ENCODE peak calls at places on chromosomes 6 and 20, in nine cellular contexts. A is NB4, C is AG10803, X is tibial artery, W is GM06990, K is uterus, I is K562, N is psoas muscle, Z is GM13976. U is an unnamed sample.

GRCh38 chr6:105226598-105227291 is 46.9 kb upstream of the POPDC3 start:
- DNase-seq in A (no peak), C (peak; percentile 26), X (no peak), W (no peak), K (no peak), I (no peak), N (no peak), Z (no peak), U (no peak)

GRCh38 chr6:128597004-128597403 is 76.6 kb upstream of the PTPRK start:
- DNase-seq in A (no peak), C (no peak), X (no peak), W (no peak), K (no peak), I (no peak), N (no peak), Z (no peak), U (no peak)

GRCh38 chr6:93784794-93785757 is 365.7 kb upstream of the EPHA7 start:
- DNase-seq in A (no peak), C (peak; percentile 7), X (no peak), W (no peak), K (peak; percentile 16), I (no peak), N (no peak), Z (no peak), U (no peak)

GRCh38 chr6:10951675-10952282 is 64.9 kb downstream of the SYCP2L start:
- DNase-seq in A (peak; percentile 43), C (peak; percentile 62), X (no peak), W (no peak), K (no peak), I (peak; percentile 24), N (no peak), Z (peak; percentile 35), U (peak; percentile 37)

GRCh38 chr20:36971103-36971502 is 19.6 kb upstream of the SAMHD1 start:
- DNase-seq in A (no peak), C (no peak), X (no peak), W (no peak), K (no peak), I (no peak), N (no peak), Z (no peak), U (no peak)

GRCh38 chr6:147624946-147625515 is 116.5 kb downstream of the SAMD5 start:
- DNase-seq in A (no peak), C (no peak), X (no peak), W (no peak), K (no peak), I (no peak), N (no peak), Z (no peak), U (no peak)

GRCh38 chr20:20492521-20493334 is 124.8 kb downstream of the INSM1 start:
- DNase-seq in A (no peak), C (no peak), X (no peak), W (no peak), K (no peak), I (no peak), N (no peak), Z (no peak), U (no peak)

GRCh38 chr6:165854863-165855593 is 192.0 kb upstream of the PDE10A start:
- DNase-seq in A (no peak), C (no peak), X (no peak), W (peak; percentile 23), K (no peak), I (no peak), N (no peak), Z (no peak), U (no peak)

GRCh38 chr20:31866221-31866620 is 4.1 kb downstream of the DUSP15 start:
- DNase-seq in A (no peak), C (no peak), X (no peak), W (no peak), K (no peak), I (no peak), N (no peak), Z (no peak), U (no peak)

GRCh38 chr6:45710304-45710821 is 305.3 kb downstream of the CLIC5 start:
- DNase-seq in A (peak; percentile 83), C (peak; percentile 16), X (no peak), W (peak; percentile 62), K (no peak), I (no peak), N (no peak), Z (peak; percentile 59), U (peak; percentile 61)

GRCh38 chr6:42372699-42373098 is 79.0 kb downstream of the TRERF1 start:
- DNase-seq in A (peak; percentile 42), C (no peak), X (no peak), W (no peak), K (no peak), I (no peak), N (no peak), Z (no peak), U (no peak)

GRCh38 chr6:27081931-27082330 is 165.6 kb upstream of the PRSS16 start:
- DNase-seq in A (no peak), C (no peak), X (no peak), W (no peak), K (no peak), I (no peak), N (no peak), Z (no peak), U (no peak)

GRCh38 chr20:2698912-2699311 is 6.3 kb downstream of the EBF4 start:
- DNase-seq in A (no peak), C (no peak), X (peak; percentile 48), W (no peak), K (no peak), I (no peak), N (no peak), Z (no peak), U (no peak)

GRCh38 chr6:117776441-117776840 is 101.2 kb downstream of the NUS1 start:
- DNase-seq in A (peak; percentile 14), C (peak; percentile 18), X (no peak), W (no peak), K (no peak), I (peak; percentile 11), N (no peak), Z (no peak), U (no peak)

GRCh38 chr20:52791091-52791490 is 181.1 kb upstream of the TSHZ2 start:
- DNase-seq in A (no peak), C (no peak), X (no peak), W (no peak), K (no peak), I (no peak), N (no peak), Z (no peak), U (no peak)
- TF ChIP-seq CTCF in A (no peak), C (no peak), X (no peak), W (no peak), K (no peak), I (no peak), N (no peak), Z (no peak), U (no peak)

GRCh38 chr6:109008061-109008460 is 86.6 kb downstream of the SESN1 start:
- DNase-seq in A (no peak), C (no peak), X (no peak), W (peak; percentile 28), K (no peak), I (no peak), N (no peak), Z (peak; percentile 25), U (peak; percentile 13)

GRCh38 chr6:109008537-109008950 is 86.1 kb downstream of the SESN1 start:
- DNase-seq in A (no peak), C (peak; percentile 37), X (no peak), W (peak; percentile 5), K (no peak), I (no peak), N (no peak), Z (peak; percentile 10), U (no peak)

GRCh38 chr6:109008951-109009760 is 85.5 kb downstream of the SESN1 start:
- DNase-seq in A (peak; percentile 95), C (peak; percentile 86), X (peak; percentile 96), W (peak; percentile 85), K (peak; percentile 92), I (peak; percentile 86), N (peak; percentile 97), Z (peak; percentile 88), U (peak; percentile 84)

GRCh38 chr6:109010703-109011102 is 83.9 kb downstream of the SESN1 start:
- DNase-seq in A (no peak), C (no peak), X (no peak), W (no peak), K (no peak), I (no peak), N (no peak), Z (no peak), U (no peak)

DNA sequence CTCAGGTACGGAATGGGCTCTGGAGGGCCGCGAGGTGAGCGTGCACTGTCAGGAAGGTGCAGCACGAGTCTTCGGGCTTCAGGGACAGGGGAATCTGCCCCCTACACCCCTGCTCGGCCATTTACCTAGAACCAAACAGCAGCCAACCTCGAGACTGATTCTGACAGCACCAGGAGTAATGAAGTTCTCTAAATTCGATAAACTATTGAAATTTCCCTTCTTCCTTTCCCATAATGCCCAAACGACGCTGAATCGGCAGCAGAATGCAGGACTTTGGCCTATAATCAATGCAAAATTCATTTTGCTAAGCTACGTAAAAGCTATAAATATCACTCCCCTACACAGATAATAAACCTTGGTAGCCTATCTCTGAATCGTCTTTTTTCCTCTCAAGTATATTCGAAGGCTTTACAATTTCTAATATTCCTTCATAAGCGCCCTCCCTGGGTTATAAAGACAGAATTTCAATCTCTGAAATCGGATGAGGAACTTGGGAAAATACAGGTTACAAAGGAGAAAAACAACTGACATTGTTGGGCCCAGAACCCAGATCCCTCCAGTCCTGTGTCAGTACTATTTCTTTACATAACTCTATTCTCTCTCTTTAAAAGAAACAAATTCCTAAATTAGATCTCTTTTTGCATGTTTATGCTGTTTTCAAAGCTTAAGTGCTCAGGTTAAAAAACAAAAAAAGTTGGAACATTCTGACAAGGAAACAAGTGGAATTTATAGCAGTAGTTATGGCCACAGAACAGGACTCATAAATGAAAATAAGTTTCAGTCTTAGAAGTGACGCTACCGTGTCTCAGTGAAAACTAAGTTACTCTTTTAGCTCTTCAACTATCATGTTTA is 84.7 kb downstream of the SESN1 start:
- DNase-seq in A (no peak), C (no peak), X (no peak), W (no peak), K (no peak), I (no peak), N (no peak), Z (no peak), U (no peak)
- TF ChIP-seq CTCF in A (no peak), C (no peak), X (no peak), W (no peak), K (no peak), I (no peak), N (no peak), Z (no peak), U (no peak)

GRCh38 chr6:167898673-167899311 is 72.1 kb downstream of the AFDN start:
- DNase-seq in A (peak; percentile 37), C (peak; percentile 59), X (no peak), W (no peak), K (no peak), I (peak; percentile 27), N (no peak), Z (peak; percentile 40), U (peak; percentile 32)
- TF ChIP-seq CTCF in A (peak; percentile 52), C (peak; percentile 83), X (peak; percentile 75), W (peak; percentile 62), K (peak; percentile 75), I (peak; percentile 41), N (peak; percentile 73), Z (peak; percentile 50), U (peak; percentile 64)

DNA sequence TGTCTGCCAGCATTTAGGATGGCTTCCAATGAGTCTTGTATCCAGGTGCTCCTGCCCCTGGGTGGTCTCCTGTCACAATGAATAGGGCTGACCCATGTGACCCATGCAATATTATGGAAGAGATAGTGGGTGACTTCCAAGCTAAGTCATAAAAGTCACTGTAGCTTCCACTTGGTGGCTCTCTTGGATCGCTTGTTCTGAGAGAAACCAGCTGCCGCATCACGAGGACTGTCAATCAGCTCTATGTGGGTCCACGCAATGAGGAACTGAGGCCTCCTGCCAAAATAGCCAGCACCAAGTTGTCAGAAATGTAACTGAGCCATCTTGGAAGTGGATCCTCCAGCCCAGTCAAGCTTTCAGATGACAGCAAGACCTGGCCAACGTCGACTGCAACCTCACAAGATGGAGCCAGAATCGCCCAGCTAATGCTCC is 14.9 kb upstream of the MATN4 start:
- DNase-seq in A (peak; percentile 85), C (peak; percentile 47), X (peak; percentile 81), W (no peak), K (no peak), I (peak; percentile 73), N (peak; percentile 75), Z (peak; percentile 68), U (peak; percentile 63)
- TF ChIP-seq CTCF in A (no peak), C (peak; percentile 24), X (peak; percentile 30), W (peak; percentile 37), K (no peak), I (peak; percentile 78), N (peak; percentile 58), Z (peak; percentile 41), U (peak; percentile 15)